ENCODE peak calls at places on chromosome 22, in ten cellular contexts. One of them, this sample, is unnamed.

GRCh38 chr22:28027453-28028448 is 108.7 kb upstream of the PITPNB start:
- DNase-seq in cardiac fibroblast: peak
- DNase-seq in AG04450: no peak
- DNase-seq in stomach: no peak
- DNase-seq in CD8-positive, alpha-beta T cell: no peak
- DNase-seq in cardiac muscle cell: peak
- DNase-seq in A549: no peak
- DNase-seq in lower leg skin: peak
- DNase-seq in astrocyte of the cerebellum: peak
- DNase-seq in neural crest cell: no peak
- DNase-seq in this sample: no peak

GRCh38 chr22:49307071-49307830 is 520.4 kb downstream of the BRD1 start:
- DNase-seq in cardiac fibroblast: no peak
- DNase-seq in AG04450: no peak
- DNase-seq in stomach: peak
- DNase-seq in CD8-positive, alpha-beta T cell: no peak
- DNase-seq in cardiac muscle cell: no peak
- DNase-seq in A549: no peak
- DNase-seq in lower leg skin: peak
- DNase-seq in astrocyte of the cerebellum: no peak
- DNase-seq in neural crest cell: no peak
- DNase-seq in this sample: no peak

GRCh38 chr22:48783821-48784266 is 1043.8 kb downstream of the BRD1 start:
- DNase-seq in cardiac fibroblast: no peak
- DNase-seq in AG04450: no peak
- DNase-seq in stomach: no peak
- DNase-seq in CD8-positive, alpha-beta T cell: no peak
- DNase-seq in cardiac muscle cell: no peak
- DNase-seq in A549: no peak
- DNase-seq in lower leg skin: peak
- DNase-seq in astrocyte of the cerebellum: no peak
- DNase-seq in neural crest cell: no peak
- DNase-seq in this sample: no peak

GRCh38 chr22:35023692-35024363 is 42.1 kb upstream of the ISX start:
- DNase-seq in cardiac fibroblast: peak
- DNase-seq in AG04450: no peak
- DNase-seq in stomach: peak
- DNase-seq in CD8-positive, alpha-beta T cell: no peak
- DNase-seq in cardiac muscle cell: peak
- DNase-seq in A549: peak
- DNase-seq in lower leg skin: peak
- DNase-seq in astrocyte of the cerebellum: no peak
- DNase-seq in neural crest cell: peak
- DNase-seq in this sample: peak

GRCh38 chr22:36147196-36147788 is 13.3 kb downstream of the APOL3 start:
- DNase-seq in cardiac fibroblast: no peak
- DNase-seq in AG04450: no peak
- DNase-seq in stomach: no peak
- DNase-seq in CD8-positive, alpha-beta T cell: no peak
- DNase-seq in cardiac muscle cell: no peak
- DNase-seq in A549: no peak
- DNase-seq in lower leg skin: no peak
- DNase-seq in astrocyte of the cerebellum: no peak
- DNase-seq in neural crest cell: no peak
- DNase-seq in this sample: no peak

GRCh38 chr22:49426098-49426497 is 401.6 kb downstream of the BRD1 start:
- DNase-seq in cardiac fibroblast: no peak
- DNase-seq in AG04450: no peak
- DNase-seq in stomach: no peak
- DNase-seq in CD8-positive, alpha-beta T cell: no peak
- DNase-seq in cardiac muscle cell: no peak
- DNase-seq in A549: no peak
- DNase-seq in lower leg skin: peak
- DNase-seq in astrocyte of the cerebellum: no peak
- DNase-seq in neural crest cell: no peak
- DNase-seq in this sample: no peak

GRCh38 chr22:31160328-31160978 is 471 bp downstream of the RNF185 start:
- DNase-seq in cardiac fibroblast: peak
- DNase-seq in AG04450: no peak
- DNase-seq in stomach: no peak
- DNase-seq in CD8-positive, alpha-beta T cell: peak
- DNase-seq in cardiac muscle cell: peak
- DNase-seq in A549: no peak
- DNase-seq in lower leg skin: no peak
- DNase-seq in astrocyte of the cerebellum: no peak
- DNase-seq in neural crest cell: no peak
- DNase-seq in this sample: peak

GRCh38 chr22:25754527-25755202 is 12.7 kb downstream of the MYO18B start:
- DNase-seq in cardiac fibroblast: peak
- DNase-seq in AG04450: peak
- DNase-seq in stomach: no peak
- DNase-seq in CD8-positive, alpha-beta T cell: no peak
- DNase-seq in cardiac muscle cell: peak
- DNase-seq in A549: peak
- DNase-seq in lower leg skin: no peak
- DNase-seq in astrocyte of the cerebellum: peak
- DNase-seq in neural crest cell: no peak
- DNase-seq in this sample: no peak

GRCh38 chr22:36285545-36285944 is 32.6 kb downstream of the APOL1 start:
- DNase-seq in cardiac fibroblast: no peak
- DNase-seq in AG04450: no peak
- DNase-seq in stomach: no peak
- DNase-seq in CD8-positive, alpha-beta T cell: no peak
- DNase-seq in cardiac muscle cell: no peak
- DNase-seq in A549: no peak
- DNase-seq in lower leg skin: no peak
- DNase-seq in astrocyte of the cerebellum: no peak
- DNase-seq in neural crest cell: no peak
- DNase-seq in this sample: no peak

GRCh38 chr22:17192186-17192585 is 27.0 kb downstream of the ADA2 start:
- DNase-seq in cardiac fibroblast: no peak
- DNase-seq in AG04450: no peak
- DNase-seq in stomach: no peak
- DNase-seq in CD8-positive, alpha-beta T cell: no peak
- DNase-seq in cardiac muscle cell: no peak
- DNase-seq in A549: no peak
- DNase-seq in lower leg skin: no peak
- DNase-seq in astrocyte of the cerebellum: no peak
- DNase-seq in neural crest cell: no peak
- DNase-seq in this sample: no peak

GRCh38 chr22:49476176-49476575 is 351.5 kb downstream of the BRD1 start:
- DNase-seq in cardiac fibroblast: no peak
- DNase-seq in AG04450: no peak
- DNase-seq in stomach: no peak
- DNase-seq in CD8-positive, alpha-beta T cell: no peak
- DNase-seq in cardiac muscle cell: no peak
- DNase-seq in A549: no peak
- DNase-seq in lower leg skin: no peak
- DNase-seq in astrocyte of the cerebellum: no peak
- DNase-seq in neural crest cell: no peak
- DNase-seq in this sample: no peak

GRCh38 chr22:12601870-12602779 is 2925.9 kb upstream of the OR11H1 start:
- DNase-seq in cardiac fibroblast: no peak
- DNase-seq in AG04450: no peak
- DNase-seq in stomach: peak
- DNase-seq in CD8-positive, alpha-beta T cell: peak
- DNase-seq in cardiac muscle cell: no peak
- DNase-seq in A549: no peak
- DNase-seq in lower leg skin: peak
- DNase-seq in astrocyte of the cerebellum: no peak
- DNase-seq in neural crest cell: no peak
- DNase-seq in this sample: peak

GRCh38 chr22:49359061-49359460 is 468.6 kb downstream of the BRD1 start:
- DNase-seq in cardiac fibroblast: no peak
- DNase-seq in AG04450: no peak
- DNase-seq in stomach: peak
- DNase-seq in CD8-positive, alpha-beta T cell: no peak
- DNase-seq in cardiac muscle cell: no peak
- DNase-seq in A549: no peak
- DNase-seq in lower leg skin: no peak
- DNase-seq in astrocyte of the cerebellum: no peak
- DNase-seq in neural crest cell: no peak
- DNase-seq in this sample: no peak

GRCh38 chr22:19983701-19984100 is 32.9 kb downstream of the ARVCF start:
- DNase-seq in cardiac fibroblast: no peak
- DNase-seq in AG04450: no peak
- DNase-seq in stomach: no peak
- DNase-seq in CD8-positive, alpha-beta T cell: peak
- DNase-seq in cardiac muscle cell: no peak
- DNase-seq in A549: no peak
- DNase-seq in lower leg skin: no peak
- DNase-seq in astrocyte of the cerebellum: no peak
- DNase-seq in neural crest cell: no peak
- DNase-seq in this sample: no peak

GRCh38 chr22:33923660-33924246 is 3.5 kb upstream of the LARGE1 start:
- DNase-seq in cardiac fibroblast: peak
- DNase-seq in AG04450: peak
- DNase-seq in stomach: peak
- DNase-seq in CD8-positive, alpha-beta T cell: no peak
- DNase-seq in cardiac muscle cell: peak
- DNase-seq in A549: peak
- DNase-seq in lower leg skin: no peak
- DNase-seq in astrocyte of the cerebellum: peak
- DNase-seq in neural crest cell: peak
- DNase-seq in this sample: peak

GRCh38 chr22:28799125-28799833 is 1.1 kb downstream of the XBP1 start:
- DNase-seq in cardiac fibroblast: peak
- DNase-seq in AG04450: peak
- DNase-seq in stomach: no peak
- DNase-seq in CD8-positive, alpha-beta T cell: no peak
- DNase-seq in cardiac muscle cell: peak
- DNase-seq in A549: peak
- DNase-seq in lower leg skin: peak
- DNase-seq in astrocyte of the cerebellum: peak
- DNase-seq in neural crest cell: no peak
- DNase-seq in this sample: no peak

GRCh38 chr22:32820131-32820882 is 18.8 kb downstream of the TIMP3 start:
- DNase-seq in cardiac fibroblast: no peak
- DNase-seq in AG04450: no peak
- DNase-seq in stomach: no peak
- DNase-seq in CD8-positive, alpha-beta T cell: no peak
- DNase-seq in cardiac muscle cell: no peak
- DNase-seq in A549: no peak
- DNase-seq in lower leg skin: no peak
- DNase-seq in astrocyte of the cerebellum: no peak
- DNase-seq in neural crest cell: no peak
- DNase-seq in this sample: no peak

GRCh38 chr22:23242473-23243001 is 62.2 kb downstream of the BCR start:
- DNase-seq in cardiac fibroblast: peak
- DNase-seq in AG04450: no peak
- DNase-seq in stomach: no peak
- DNase-seq in CD8-positive, alpha-beta T cell: no peak
- DNase-seq in cardiac muscle cell: no peak
- DNase-seq in A549: no peak
- DNase-seq in lower leg skin: no peak
- DNase-seq in astrocyte of the cerebellum: no peak
- DNase-seq in neural crest cell: peak
- DNase-seq in this sample: no peak

GRCh38 chr22:23241562-23242472 is 61.5 kb downstream of the BCR start:
- DNase-seq in cardiac fibroblast: no peak
- DNase-seq in AG04450: no peak
- DNase-seq in stomach: no peak
- DNase-seq in CD8-positive, alpha-beta T cell: no peak
- DNase-seq in cardiac muscle cell: no peak
- DNase-seq in A549: no peak
- DNase-seq in lower leg skin: no peak
- DNase-seq in astrocyte of the cerebellum: no peak
- DNase-seq in neural crest cell: no peak
- DNase-seq in this sample: no peak

GRCh38 chr22:23239429-23239828 is 59.1 kb downstream of the BCR start:
- DNase-seq in cardiac fibroblast: no peak
- DNase-seq in AG04450: no peak
- DNase-seq in stomach: no peak
- DNase-seq in CD8-positive, alpha-beta T cell: no peak
- DNase-seq in cardiac muscle cell: no peak
- DNase-seq in A549: no peak
- DNase-seq in lower leg skin: no peak
- DNase-seq in astrocyte of the cerebellum: no peak
- DNase-seq in neural crest cell: no peak
- DNase-seq in this sample: no peak

GRCh38 chr22:23238707-23239106 is 58.4 kb downstream of the BCR start:
- DNase-seq in cardiac fibroblast: no peak
- DNase-seq in AG04450: no peak
- DNase-seq in stomach: no peak
- DNase-seq in CD8-positive, alpha-beta T cell: no peak
- DNase-seq in cardiac muscle cell: no peak
- DNase-seq in A549: no peak
- DNase-seq in lower leg skin: no peak
- DNase-seq in astrocyte of the cerebellum: no peak
- DNase-seq in neural crest cell: no peak
- DNase-seq in this sample: no peak

GRCh38 chr22:23240639-23241389 is 60.5 kb downstream of the BCR start:
- DNase-seq in cardiac fibroblast: peak
- DNase-seq in AG04450: no peak
- DNase-seq in stomach: peak
- DNase-seq in CD8-positive, alpha-beta T cell: no peak
- DNase-seq in cardiac muscle cell: no peak
- DNase-seq in A549: peak
- DNase-seq in lower leg skin: no peak
- DNase-seq in astrocyte of the cerebellum: no peak
- DNase-seq in neural crest cell: no peak
- DNase-seq in this sample: no peak
- TF ChIP-seq CTCF in cardiac fibroblast: peak
- TF ChIP-seq CTCF in AG04450: peak
- TF ChIP-seq CTCF in stomach: no peak
- TF ChIP-seq CTCF in CD8-positive, alpha-beta T cell: no peak
- TF ChIP-seq CTCF in cardiac muscle cell: peak
- TF ChIP-seq CTCF in A549: no peak
- TF ChIP-seq CTCF in lower leg skin: no peak
- TF ChIP-seq CTCF in astrocyte of the cerebellum: peak
- TF ChIP-seq CTCF in neural crest cell: no peak
- TF ChIP-seq CTCF in this sample: no peak

GRCh38 chr22:21624120-21624879 is 5.5 kb downstream of the YDJC start:
- DNase-seq in cardiac fibroblast: peak
- DNase-seq in AG04450: no peak
- DNase-seq in stomach: no peak
- DNase-seq in CD8-positive, alpha-beta T cell: peak
- DNase-seq in cardiac muscle cell: peak
- DNase-seq in A549: peak
- DNase-seq in lower leg skin: no peak
- DNase-seq in astrocyte of the cerebellum: no peak
- DNase-seq in neural crest cell: peak
- DNase-seq in this sample: peak
- TF ChIP-seq CTCF in cardiac fibroblast: peak
- TF ChIP-seq CTCF in AG04450: peak
- TF ChIP-seq CTCF in stomach: no peak
- TF ChIP-seq CTCF in CD8-positive, alpha-beta T cell: peak
- TF ChIP-seq CTCF in cardiac muscle cell: peak
- TF ChIP-seq CTCF in A549: peak
- TF ChIP-seq CTCF in lower leg skin: no peak
- TF ChIP-seq CTCF in astrocyte of the cerebellum: peak
- TF ChIP-seq CTCF in neural crest cell: peak
- TF ChIP-seq CTCF in this sample: peak

GRCh38 chr22:50485221-50486131 is 1.2 kb upstream of the MIOX start:
- DNase-seq in cardiac fibroblast: no peak
- DNase-seq in AG04450: no peak
- DNase-seq in stomach: peak
- DNase-seq in CD8-positive, alpha-beta T cell: peak
- DNase-seq in cardiac muscle cell: no peak
- DNase-seq in A549: no peak
- DNase-seq in lower leg skin: peak
- DNase-seq in astrocyte of the cerebellum: no peak
- DNase-seq in neural crest cell: no peak
- DNase-seq in this sample: peak
- TF ChIP-seq CTCF in cardiac fibroblast: no peak
- TF ChIP-seq CTCF in AG04450: no peak
- TF ChIP-seq CTCF in stomach: no peak
- TF ChIP-seq CTCF in CD8-positive, alpha-beta T cell: no peak
- TF ChIP-seq CTCF in cardiac muscle cell: no peak
- TF ChIP-seq CTCF in A549: no peak
- TF ChIP-seq CTCF in lower leg skin: no peak
- TF ChIP-seq CTCF in astrocyte of the cerebellum: no peak
- TF ChIP-seq CTCF in neural crest cell: no peak
- TF ChIP-seq CTCF in this sample: no peak

GRCh38 chr22:29813563-29813962 is 24.5 kb downstream of the ASCC2 start:
- DNase-seq in cardiac fibroblast: peak
- DNase-seq in AG04450: no peak
- DNase-seq in stomach: no peak
- DNase-seq in CD8-positive, alpha-beta T cell: no peak
- DNase-seq in cardiac muscle cell: no peak
- DNase-seq in A549: peak
- DNase-seq in lower leg skin: no peak
- DNase-seq in astrocyte of the cerebellum: no peak
- DNase-seq in neural crest cell: no peak
- DNase-seq in this sample: no peak
- TF ChIP-seq CTCF in cardiac fibroblast: peak
- TF ChIP-seq CTCF in AG04450: no peak
- TF ChIP-seq CTCF in stomach: peak
- TF ChIP-seq CTCF in CD8-positive, alpha-beta T cell: no peak
- TF ChIP-seq CTCF in cardiac muscle cell: peak
- TF ChIP-seq CTCF in A549: no peak
- TF ChIP-seq CTCF in lower leg skin: no peak
- TF ChIP-seq CTCF in astrocyte of the cerebellum: no peak
- TF ChIP-seq CTCF in neural crest cell: peak
- TF ChIP-seq CTCF in this sample: no peak

This sample was measured in glutamatergic neuron.